ENCODE peak calls at places on chromosomes 2 and 18, in five cellular contexts. One of them, this sample, is unnamed.

GRCh38 chr2:176637497-176638166 is 368.4 kb downstream of the MTX2 start:
- DNase-seq in cardiac muscle cell: peak
- DNase-seq in left lung: peak
- DNase-seq in astrocyte of the spinal cord: peak
- DNase-seq in mesothelial cell of epicardium: no peak
- DNase-seq in this sample: no peak

GRCh38 chr2:38068228-38068627 is 7.7 kb downstream of the CYP1B1 start:
- DNase-seq in cardiac muscle cell: no peak
- DNase-seq in left lung: no peak
- DNase-seq in astrocyte of the spinal cord: no peak
- DNase-seq in mesothelial cell of epicardium: no peak
- DNase-seq in this sample: no peak

GRCh38 chr2:117514391-117514790 is 300.1 kb upstream of the DDX18 start:
- DNase-seq in cardiac muscle cell: no peak
- DNase-seq in left lung: no peak
- DNase-seq in astrocyte of the spinal cord: peak
- DNase-seq in mesothelial cell of epicardium: no peak
- DNase-seq in this sample: no peak

GRCh38 chr2:195445639-195446038 is 211.4 kb upstream of the SLC39A10 start:
- DNase-seq in cardiac muscle cell: no peak
- DNase-seq in left lung: no peak
- DNase-seq in astrocyte of the spinal cord: peak
- DNase-seq in mesothelial cell of epicardium: no peak
- DNase-seq in this sample: no peak

GRCh38 chr2:17658251-17658843 is 95.3 kb downstream of the SMC6 start:
- DNase-seq in cardiac muscle cell: no peak
- DNase-seq in left lung: no peak
- DNase-seq in astrocyte of the spinal cord: peak
- DNase-seq in mesothelial cell of epicardium: no peak
- DNase-seq in this sample: no peak

GRCh38 chr2:38835015-38835601 is 40.6 kb downstream of the DHX57 start:
- DNase-seq in cardiac muscle cell: peak
- DNase-seq in left lung: no peak
- DNase-seq in astrocyte of the spinal cord: peak
- DNase-seq in mesothelial cell of epicardium: no peak
- DNase-seq in this sample: no peak

GRCh38 chr2:242029422-242030225 is 160.1 kb downstream of the RTP5 start:
- DNase-seq in cardiac muscle cell: no peak
- DNase-seq in left lung: peak
- DNase-seq in astrocyte of the spinal cord: no peak
- DNase-seq in mesothelial cell of epicardium: no peak
- DNase-seq in this sample: no peak

GRCh38 chr2:26534865-26535662 is 57.1 kb upstream of the OTOF start:
- DNase-seq in cardiac muscle cell: no peak
- DNase-seq in left lung: peak
- DNase-seq in astrocyte of the spinal cord: no peak
- DNase-seq in mesothelial cell of epicardium: no peak
- DNase-seq in this sample: no peak

GRCh38 chr2:67854798-67855197 is 208.0 kb downstream of the C1D start:
- DNase-seq in cardiac muscle cell: no peak
- DNase-seq in left lung: no peak
- DNase-seq in astrocyte of the spinal cord: no peak
- DNase-seq in mesothelial cell of epicardium: no peak
- DNase-seq in this sample: no peak

GRCh38 chr2:118250463-118250862 is 162.2 kb downstream of the INSIG2 start:
- DNase-seq in cardiac muscle cell: no peak
- DNase-seq in left lung: no peak
- DNase-seq in astrocyte of the spinal cord: no peak
- DNase-seq in mesothelial cell of epicardium: no peak
- DNase-seq in this sample: no peak

GRCh38 chr18:50853863-50854271 is 25.1 kb upstream of the ME2 start:
- DNase-seq in cardiac muscle cell: peak
- DNase-seq in left lung: peak
- DNase-seq in astrocyte of the spinal cord: peak
- DNase-seq in mesothelial cell of epicardium: no peak
- DNase-seq in this sample: no peak

GRCh38 chr2:40584432-40584831 is 132.5 kb upstream of the SLC8A1 start:
- DNase-seq in cardiac muscle cell: no peak
- DNase-seq in left lung: no peak
- DNase-seq in astrocyte of the spinal cord: peak
- DNase-seq in mesothelial cell of epicardium: no peak
- DNase-seq in this sample: no peak

GRCh38 chr2:178536037-178536436 is 55.8 kb downstream of the PLEKHA3 start:
- DNase-seq in cardiac muscle cell: no peak
- DNase-seq in left lung: no peak
- DNase-seq in astrocyte of the spinal cord: no peak
- DNase-seq in mesothelial cell of epicardium: no peak
- DNase-seq in this sample: no peak

GRCh38 chr2:239778861-239779591 is 246.1 kb downstream of the NDUFA10 start:
- DNase-seq in cardiac muscle cell: no peak
- DNase-seq in left lung: no peak
- DNase-seq in astrocyte of the spinal cord: no peak
- DNase-seq in mesothelial cell of epicardium: no peak
- DNase-seq in this sample: no peak

GRCh38 chr18:76265375-76266225 is 229.4 kb downstream of the ZNF516 start:
- DNase-seq in cardiac muscle cell: peak
- DNase-seq in left lung: peak
- DNase-seq in astrocyte of the spinal cord: peak
- DNase-seq in mesothelial cell of epicardium: no peak
- DNase-seq in this sample: no peak

GRCh38 chr18:51030537-51031258 is 685 bp downstream of the SMAD4 start:
- DNase-seq in cardiac muscle cell: peak
- DNase-seq in left lung: peak
- DNase-seq in astrocyte of the spinal cord: peak
- DNase-seq in mesothelial cell of epicardium: peak
- DNase-seq in this sample: peak

GRCh38 chr18:46196627-46197243 is 92.5 kb downstream of the HAUS1 start:
- DNase-seq in cardiac muscle cell: no peak
- DNase-seq in left lung: no peak
- DNase-seq in astrocyte of the spinal cord: no peak
- DNase-seq in mesothelial cell of epicardium: no peak
- DNase-seq in this sample: no peak

GRCh38 chr18:41121116-41121826 is 833.8 kb upstream of the PIK3C3 start:
- DNase-seq in cardiac muscle cell: peak
- DNase-seq in left lung: no peak
- DNase-seq in astrocyte of the spinal cord: peak
- DNase-seq in mesothelial cell of epicardium: no peak
- DNase-seq in this sample: no peak

GRCh38 chr2:44772131-44772530 is 169.4 kb upstream of the SIX3 start:
- DNase-seq in cardiac muscle cell: no peak
- DNase-seq in left lung: no peak
- DNase-seq in astrocyte of the spinal cord: no peak
- DNase-seq in mesothelial cell of epicardium: no peak
- DNase-seq in this sample: no peak

GRCh38 chr2:241390301-241391206 is 34.5 kb downstream of the FARP2 start:
- DNase-seq in cardiac muscle cell: no peak
- DNase-seq in left lung: no peak
- DNase-seq in astrocyte of the spinal cord: no peak
- DNase-seq in mesothelial cell of epicardium: no peak
- DNase-seq in this sample: no peak

GRCh38 chr2:138707424-138708074 is 72.6 kb downstream of the NXPH2 start:
- DNase-seq in cardiac muscle cell: peak
- DNase-seq in left lung: no peak
- DNase-seq in astrocyte of the spinal cord: peak
- DNase-seq in mesothelial cell of epicardium: no peak
- DNase-seq in this sample: no peak

GRCh38 chr2:203636896-203637818 is 69.3 kb upstream of the CD28 start:
- DNase-seq in cardiac muscle cell: peak
- DNase-seq in left lung: no peak
- DNase-seq in astrocyte of the spinal cord: peak
- DNase-seq in mesothelial cell of epicardium: no peak
- DNase-seq in this sample: no peak

GRCh38 chr2:11356760-11357159 is 12.3 kb upstream of the ROCK2 start:
- DNase-seq in cardiac muscle cell: no peak
- DNase-seq in left lung: no peak
- DNase-seq in astrocyte of the spinal cord: no peak
- DNase-seq in mesothelial cell of epicardium: no peak
- DNase-seq in this sample: no peak

GRCh38 chr2:102417946-102418345 is 5.0 kb upstream of the IL18RAP start:
- DNase-seq in cardiac muscle cell: no peak
- DNase-seq in left lung: no peak
- DNase-seq in astrocyte of the spinal cord: no peak
- DNase-seq in mesothelial cell of epicardium: no peak
- DNase-seq in this sample: no peak
- TF ChIP-seq CTCF in cardiac muscle cell: no peak
- TF ChIP-seq CTCF in left lung: no peak
- TF ChIP-seq CTCF in astrocyte of the spinal cord: no peak
- TF ChIP-seq CTCF in mesothelial cell of epicardium: no peak
- TF ChIP-seq CTCF in this sample: no peak

GRCh38 chr2:216879727-216880508 is 20.1 kb upstream of the TNP1 start:
- DNase-seq in cardiac muscle cell: no peak
- DNase-seq in left lung: no peak
- DNase-seq in astrocyte of the spinal cord: no peak
- DNase-seq in mesothelial cell of epicardium: no peak
- DNase-seq in this sample: no peak

GRCh38 chr2:216875861-216876260 is 16.0 kb upstream of the TNP1 start:
- DNase-seq in cardiac muscle cell: no peak
- DNase-seq in left lung: no peak
- DNase-seq in astrocyte of the spinal cord: no peak
- DNase-seq in mesothelial cell of epicardium: no peak
- DNase-seq in this sample: no peak

GRCh38 chr2:216878072-216878471 is 18.2 kb upstream of the TNP1 start:
- DNase-seq in cardiac muscle cell: no peak
- DNase-seq in left lung: no peak
- DNase-seq in astrocyte of the spinal cord: no peak
- DNase-seq in mesothelial cell of epicardium: no peak
- DNase-seq in this sample: no peak

GRCh38 chr2:216873573-216873972 is 13.7 kb upstream of the TNP1 start:
- DNase-seq in cardiac muscle cell: no peak
- DNase-seq in left lung: no peak
- DNase-seq in astrocyte of the spinal cord: no peak
- DNase-seq in mesothelial cell of epicardium: no peak
- DNase-seq in this sample: no peak

GRCh38 chr2:216877085-216877484 is 17.2 kb upstream of the TNP1 start:
- DNase-seq in cardiac muscle cell: peak
- DNase-seq in left lung: no peak
- DNase-seq in astrocyte of the spinal cord: no peak
- DNase-seq in mesothelial cell of epicardium: no peak
- DNase-seq in this sample: no peak
- TF ChIP-seq CTCF in cardiac muscle cell: no peak
- TF ChIP-seq CTCF in left lung: no peak
- TF ChIP-seq CTCF in astrocyte of the spinal cord: no peak
- TF ChIP-seq CTCF in mesothelial cell of epicardium: no peak
- TF ChIP-seq CTCF in this sample: no peak

GRCh38 chr2:236216711-236217110 is 47.5 kb downstream of the ASB18 start:
- DNase-seq in cardiac muscle cell: no peak
- DNase-seq in left lung: no peak
- DNase-seq in astrocyte of the spinal cord: no peak
- DNase-seq in mesothelial cell of epicardium: no peak
- DNase-seq in this sample: no peak
- TF ChIP-seq CTCF in cardiac muscle cell: no peak
- TF ChIP-seq CTCF in left lung: no peak
- TF ChIP-seq CTCF in astrocyte of the spinal cord: no peak
- TF ChIP-seq CTCF in mesothelial cell of epicardium: no peak
- TF ChIP-seq CTCF in this sample: no peak

DNA sequence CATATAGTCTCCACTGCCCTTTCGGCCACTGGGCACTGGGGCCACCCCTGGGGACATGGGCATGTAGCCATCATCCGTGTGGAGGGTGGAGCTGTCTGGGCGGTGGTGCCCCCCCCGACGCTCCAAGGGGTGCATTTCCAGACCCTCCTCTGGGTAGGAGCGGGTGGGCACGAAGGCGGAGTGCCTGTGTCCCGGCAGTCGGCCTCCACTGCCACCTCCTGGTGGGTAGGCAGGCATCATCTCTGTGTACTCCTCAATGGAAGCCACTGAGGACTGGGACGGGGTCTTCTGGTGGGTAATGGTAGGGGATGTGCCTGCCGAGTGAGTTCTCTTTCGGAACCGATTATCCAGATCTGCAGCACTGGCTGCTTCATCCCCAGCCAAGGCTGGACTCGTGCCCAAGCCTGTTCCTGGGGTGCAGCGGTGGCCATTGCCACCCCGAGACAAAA is 2.8 kb downstream of the IRS1 start:
- DNase-seq in cardiac muscle cell: no peak
- DNase-seq in left lung: peak
- DNase-seq in astrocyte of the spinal cord: peak
- DNase-seq in mesothelial cell of epicardium: no peak
- DNase-seq in this sample: no peak
- TF ChIP-seq CTCF in cardiac muscle cell: peak
- TF ChIP-seq CTCF in left lung: peak
- TF ChIP-seq CTCF in astrocyte of the spinal cord: peak
- TF ChIP-seq CTCF in mesothelial cell of epicardium: no peak
- TF ChIP-seq CTCF in this sample: no peak

GRCh38 chr18:25921677-25922421 is 168.6 kb downstream of the SS18 start:
- DNase-seq in cardiac muscle cell: peak
- DNase-seq in left lung: no peak
- DNase-seq in astrocyte of the spinal cord: no peak
- DNase-seq in mesothelial cell of epicardium: no peak
- DNase-seq in this sample: no peak

DNA sequence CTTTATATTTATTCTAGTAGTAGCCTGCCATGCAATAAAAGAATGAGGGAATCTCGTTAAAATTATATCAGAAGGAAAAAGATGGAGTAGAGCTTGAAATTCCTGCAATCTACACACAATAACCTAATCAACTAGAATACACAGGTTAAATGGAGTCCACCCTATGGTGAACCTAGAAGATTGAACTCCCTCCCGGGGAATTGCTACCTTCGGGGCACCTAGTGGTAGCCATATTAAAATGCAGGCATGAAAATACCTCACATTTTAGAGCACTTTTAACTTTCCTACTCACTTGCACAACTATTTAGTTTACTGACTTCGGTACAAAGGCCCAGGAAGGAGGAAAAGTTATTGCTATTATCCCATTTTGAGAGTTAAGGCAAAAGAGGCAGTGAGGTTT is 174.5 kb downstream of the SS18 start:
- DNase-seq in cardiac muscle cell: no peak
- DNase-seq in left lung: no peak
- DNase-seq in astrocyte of the spinal cord: no peak
- DNase-seq in mesothelial cell of epicardium: no peak
- DNase-seq in this sample: no peak
- TF ChIP-seq CTCF in cardiac muscle cell: no peak
- TF ChIP-seq CTCF in left lung: no peak
- TF ChIP-seq CTCF in astrocyte of the spinal cord: no peak
- TF ChIP-seq CTCF in mesothelial cell of epicardium: peak
- TF ChIP-seq CTCF in this sample: no peak

GRCh38 chr18:59839931-59840685 is 59.7 kb upstream of the PMAIP1 start:
- DNase-seq in cardiac muscle cell: no peak
- DNase-seq in left lung: no peak
- DNase-seq in astrocyte of the spinal cord: no peak
- DNase-seq in mesothelial cell of epicardium: no peak
- DNase-seq in this sample: no peak
- TF ChIP-seq CTCF in cardiac muscle cell: peak
- TF ChIP-seq CTCF in left lung: no peak
- TF ChIP-seq CTCF in astrocyte of the spinal cord: peak
- TF ChIP-seq CTCF in mesothelial cell of epicardium: no peak
- TF ChIP-seq CTCF in this sample: peak

DNA sequence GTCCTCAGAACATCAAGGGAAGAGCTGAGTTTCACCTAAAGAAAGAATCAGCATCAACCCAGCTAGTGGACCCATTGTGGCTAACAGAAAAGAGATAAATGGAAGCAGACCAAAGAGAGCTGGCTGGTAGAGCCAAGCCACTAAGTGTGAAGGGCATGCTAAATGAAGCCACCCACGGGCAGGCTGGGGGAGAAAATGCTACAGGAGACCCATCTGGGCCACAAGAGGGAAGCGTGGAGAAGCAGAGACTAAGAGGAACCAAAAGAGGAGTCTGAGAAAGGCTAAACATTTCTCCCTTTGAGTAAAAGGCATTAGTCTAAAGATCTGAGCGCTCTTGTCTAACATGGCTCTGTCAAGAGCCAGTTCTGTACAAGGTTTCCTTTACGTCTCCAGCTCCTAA is 15.8 kb downstream of the CWC22 start:
- DNase-seq in cardiac muscle cell: peak
- DNase-seq in left lung: no peak
- DNase-seq in astrocyte of the spinal cord: no peak
- DNase-seq in mesothelial cell of epicardium: no peak
- DNase-seq in this sample: no peak
- TF ChIP-seq CTCF in cardiac muscle cell: no peak
- TF ChIP-seq CTCF in left lung: no peak
- TF ChIP-seq CTCF in astrocyte of the spinal cord: peak
- TF ChIP-seq CTCF in mesothelial cell of epicardium: no peak
- TF ChIP-seq CTCF in this sample: no peak

This sample was measured in natural killer cell.